ENCODE peak calls at places on chromosomes 16 and 17, in four cellular contexts. O, L, Z and H are unnamed samples.

GRCh38 chr16:56909484-56910113 is 22.3 kb upstream of the HERPUD1 start:
- ATAC-seq in O (no peak), Z (no peak), L (no peak), H (no peak)

GRCh38 chr17:50575581-50576210 is 15.2 kb downstream of the CACNA1G start:
- ATAC-seq in Z (peak; percentile 36), O (no peak), L (no peak), H (no peak)

GRCh38 chr16:4852221-4852872 is 5.1 kb downstream of the UBN1 start:
- ATAC-seq in Z (peak; percentile 41), O (peak; percentile 24), L (no peak), H (peak; percentile 40)

GRCh38 chr17:79657861-79658810 is 47.3 kb upstream of the RBFOX3 start:
- ATAC-seq in Z (no peak), O (no peak), L (no peak), H (no peak)

GRCh38 chr16:22117666-22118065 is 25.3 kb downstream of the VWA3A start:
- ATAC-seq in O (no peak), L (no peak), Z (no peak), H (no peak)

GRCh38 chr17:65697661-65698060 is 136.2 kb upstream of the AXIN2 start:
- ATAC-seq in O (no peak), Z (peak; percentile 99), L (no peak), H (no peak)

GRCh38 chr16:4409081-4409932 is 7.1 kb downstream of the CORO7 start:
- ATAC-seq in O (no peak), L (no peak), Z (no peak), H (peak; percentile 69)

GRCh38 chr17:21106316-21106715 is 20.4 kb upstream of the DHRS7B start:
- ATAC-seq in Z (no peak), L (no peak), O (no peak), H (no peak)

GRCh38 chr16:52398021-52398420 is 148.9 kb downstream of the TOX3 start:
- ATAC-seq in Z (no peak), L (no peak), O (peak; percentile 26), H (no peak)

GRCh38 chr17:49086649-49087048 is 45.9 kb upstream of the B4GALNT2 start:
- ATAC-seq in Z (peak; percentile 28), O (no peak), L (peak; percentile 40), H (no peak)

GRCh38 chr17:64004903-64005733 is 7.0 kb downstream of the PRR29 start:
- ATAC-seq in O (no peak), L (no peak), Z (no peak), H (no peak)

GRCh38 chr17:7856840-7857723 is at the start of gene NAA38:
- ATAC-seq in L (peak; percentile 82), O (peak; percentile 82), Z (peak; percentile 74), H (peak; percentile 84)

GRCh38 chr17:49180303-49180702 is 30.1 kb downstream of the GNGT2 start:
- ATAC-seq in Z (peak; percentile 82), O (peak; percentile 91), L (peak; percentile 73), H (peak; percentile 44)

GRCh38 chr16:14089283-14089823 is 18.2 kb downstream of the MRTFB start:
- ATAC-seq in Z (no peak), L (no peak), O (no peak), H (no peak)

GRCh38 chr16:48426244-48427135 is 41.3 kb upstream of the SIAH1 start:
- ATAC-seq in O (no peak), L (no peak), Z (no peak), H (no peak)

GRCh38 chr17:67478266-67479118 is 101.4 kb downstream of the PITPNC1 start:
- ATAC-seq in O (no peak), L (no peak), Z (no peak), H (no peak)

GRCh38 chr16:17013067-17013466 is 457.7 kb downstream of the XYLT1 start:
- ATAC-seq in Z (peak; percentile 23), O (no peak), L (no peak), H (no peak)

GRCh38 chr16:84652565-84652964 is 4.3 kb downstream of the KLHL36 start:
- ATAC-seq in Z (no peak), L (no peak), O (no peak), H (no peak)

GRCh38 chr16:842061-842476 is 41.5 kb upstream of the GNG13 start:
- ATAC-seq in Z (peak; percentile 27), O (no peak), L (no peak), H (peak; percentile 16)

GRCh38 chr17:64020068-64020766 is at the start of gene ICAM2:
- ATAC-seq in L (peak; percentile 66), O (peak; percentile 83), Z (peak; percentile 82), H (peak; percentile 81)

GRCh38 chr17:77109159-77110005 is 31.4 kb upstream of the SEC14L1 start:
- ATAC-seq in Z (no peak), O (peak; percentile 45), L (no peak), H (no peak)

GRCh38 chr16:20944861-20945390 is 44.4 kb downstream of the LYRM1 start:
- ATAC-seq in O (peak; percentile 43), L (peak; percentile 53), Z (no peak), H (peak; percentile 35)

GRCh38 chr16:69741951-69742904 is 12.5 kb downstream of the NOB1 start:
- ATAC-seq in L (no peak), O (peak; percentile 83), Z (peak; percentile 90), H (peak; percentile 52)

GRCh38 chr17:12282056-12282455 is 261.4 kb downstream of the MAP2K4 start:
- ATAC-seq in O (no peak), Z (no peak), L (no peak), H (no peak)

GRCh38 chr16:29806096-29806579 is at the start of gene MAZ:
- ATAC-seq in O (peak; percentile 2), Z (peak; percentile 6), L (peak; percentile 8), H (peak; percentile 7)

GRCh38 chr17:82978765-82979349 is 100.6 kb upstream of the METRNL start:
- ATAC-seq in Z (no peak), L (peak; percentile 38), O (peak; percentile 58), H (no peak)